ENCODE peak calls at places on chromosomes 12 and 14, in ten cellular contexts. U is H9; M is lower lobe of right lung; W is activated gamma-delta T cell treated with Interleukin-2 at 50 U/mL for 16 hours; R is psoas muscle; N is WERI-Rb-1; T is pancreas; P is AG08395; C is stimulated activated CD8-positive, alpha-beta memory T cell treated with anti-CD3 and anti-CD28 coated beads, Interleukin-2, amount 100 ng/mL, for 48 hours; X is CD4-positive, alpha-beta T cell. I is an unnamed sample.

GRCh38 chr14:104268725-104269436 is 130.5 kb downstream of the KIF26A start:
- DNase-seq in U (peak), M (peak), W (no peak), R (no peak), N (no peak), T (no peak), P (no peak), C (no peak), X (no peak), I (no peak)

GRCh38 chr12:49984476-49984890 is 11.7 kb downstream of the AQP6 start:
- DNase-seq in U (no peak), M (no peak), W (no peak), R (no peak), N (peak), T (no peak), P (no peak), C (no peak), X (no peak), I (no peak)

GRCh38 chr12:101592931-101593330 is 1.8 kb upstream of the MYBPC1 start:
- DNase-seq in U (no peak), M (no peak), W (no peak), R (no peak), N (no peak), T (no peak), P (no peak), C (no peak), X (no peak), I (no peak)

GRCh38 chr12:67784831-67785230 is 136.3 kb downstream of the DYRK2 start:
- DNase-seq in U (no peak), M (no peak), W (no peak), R (no peak), N (no peak), T (no peak), P (no peak), C (no peak), X (no peak), I (no peak)

GRCh38 chr12:94457331-94457730 is 2.3 kb downstream of the CEP83 start:
- DNase-seq in U (no peak), M (no peak), W (no peak), R (no peak), N (no peak), T (no peak), P (no peak), C (no peak), X (no peak), I (no peak)

GRCh38 chr12:51186465-51186864 is 13.5 kb upstream of the TFCP2 start:
- DNase-seq in U (no peak), M (no peak), W (no peak), R (no peak), N (no peak), T (no peak), P (no peak), C (no peak), X (no peak), I (no peak)

GRCh38 chr14:99256483-99256874 is 15.5 kb downstream of the BCL11B start:
- DNase-seq in U (no peak), M (no peak), W (no peak), R (no peak), N (no peak), T (no peak), P (no peak), C (no peak), X (no peak), I (no peak)

GRCh38 chr12:41965996-41966395 is 178.7 kb downstream of the GXYLT1 start:
- DNase-seq in U (no peak), M (no peak), W (no peak), R (no peak), N (no peak), T (no peak), P (no peak), C (no peak), X (no peak), I (no peak)

GRCh38 chr14:93834739-93835383 is 46.6 kb upstream of the PRIMA1 start:
- DNase-seq in U (no peak), M (no peak), W (no peak), R (no peak), N (no peak), T (no peak), P (no peak), C (no peak), X (no peak), I (no peak)

GRCh38 chr12:49482095-49483051 is 56.5 kb upstream of the KCNH3 start:
- DNase-seq in U (peak), M (no peak), W (no peak), R (no peak), N (no peak), T (no peak), P (no peak), C (no peak), X (no peak), I (no peak)

GRCh38 chr14:68039593-68039992 is 220.0 kb downstream of the RAD51B start:
- DNase-seq in U (no peak), M (no peak), W (no peak), R (no peak), N (no peak), T (no peak), P (no peak), C (no peak), X (no peak), I (no peak)

GRCh38 chr12:96210376-96211055 is 16.3 kb downstream of the ELK3 start:
- DNase-seq in U (no peak), M (no peak), W (peak), R (no peak), N (no peak), T (no peak), P (no peak), C (no peak), X (peak), I (no peak)

GRCh38 chr14:87142568-87143211 is 850.3 kb downstream of the GALC start:
- DNase-seq in U (no peak), M (no peak), W (no peak), R (no peak), N (no peak), T (no peak), P (no peak), C (no peak), X (no peak), I (no peak)

GRCh38 chr12:123269395-123269892 is 2.2 kb downstream of the CDK2AP1 start:
- DNase-seq in U (peak), M (peak), W (peak), R (peak), N (peak), T (peak), P (peak), C (peak), X (no peak), I (no peak)

GRCh38 chr14:38078393-38078792 is 129.3 kb upstream of the SSTR1 start:
- DNase-seq in U (no peak), M (peak), W (peak), R (no peak), N (no peak), T (peak), P (no peak), C (no peak), X (peak), I (no peak)

GRCh38 chr14:61505815-61506809 is 184.7 kb downstream of the PRKCH start:
- DNase-seq in U (peak), M (no peak), W (no peak), R (no peak), N (no peak), T (no peak), P (no peak), C (no peak), X (no peak), I (no peak)

GRCh38 chr12:46855760-46856159 is 30.0 kb upstream of the SLC38A4 start:
- DNase-seq in U (no peak), M (no peak), W (no peak), R (no peak), N (no peak), T (no peak), P (no peak), C (no peak), X (no peak), I (no peak)

GRCh38 chr12:25675808-25676207 is 122.7 kb upstream of the LMNTD1 start:
- DNase-seq in U (no peak), M (no peak), W (no peak), R (no peak), N (no peak), T (no peak), P (no peak), C (no peak), X (no peak), I (no peak)

GRCh38 chr14:92224348-92224954 is 98.5 kb upstream of the SLC24A4 start:
- DNase-seq in U (no peak), M (no peak), W (no peak), R (no peak), N (no peak), T (no peak), P (no peak), C (no peak), X (no peak), I (peak)

GRCh38 chr14:100429537-100429936 is 106.4 kb downstream of the SLC25A47 start:
- DNase-seq in U (no peak), M (no peak), W (no peak), R (no peak), N (no peak), T (no peak), P (no peak), C (no peak), X (no peak), I (no peak)

GRCh38 chr12:6953417-6954315 is 2.5 kb downstream of the PTPN6 start:
- DNase-seq in U (no peak), M (peak), W (peak), R (no peak), N (no peak), T (no peak), P (peak), C (no peak), X (peak), I (no peak)

GRCh38 chr12:107330901-107331431 is 237.6 kb upstream of the CRY1 start:
- DNase-seq in U (no peak), M (no peak), W (no peak), R (no peak), N (peak), T (no peak), P (no peak), C (no peak), X (no peak), I (no peak)

GRCh38 chr12:76268267-76268666 is 79.9 kb downstream of the BBS10 start:
- DNase-seq in U (no peak), M (no peak), W (no peak), R (no peak), N (no peak), T (no peak), P (no peak), C (no peak), X (no peak), I (no peak)

GRCh38 chr14:101736071-101736470 is 25.4 kb upstream of the PPP2R5C start:
- DNase-seq in U (no peak), M (no peak), W (no peak), R (no peak), N (no peak), T (no peak), P (no peak), C (no peak), X (no peak), I (no peak)

GRCh38 chr12:49503674-49504180 is 35.1 kb upstream of the KCNH3 start:
- DNase-seq in U (no peak), M (no peak), W (no peak), R (no peak), N (no peak), T (peak), P (no peak), C (no peak), X (no peak), I (peak)

GRCh38 chr12:481422-481821 is 21.7 kb downstream of the B4GALNT3 start:
- DNase-seq in U (peak), M (no peak), W (no peak), R (peak), N (no peak), T (no peak), P (peak), C (no peak), X (no peak), I (no peak)

GRCh38 chr14:89108608-89109007 is 284.2 kb downstream of the TTC8 start:
- DNase-seq in U (no peak), M (no peak), W (no peak), R (no peak), N (no peak), T (no peak), P (no peak), C (no peak), X (no peak), I (no peak)

GRCh38 chr12:123141615-123142517 is 9.0 kb downstream of the PITPNM2 start:
- DNase-seq in U (no peak), M (no peak), W (no peak), R (peak), N (peak), T (peak), P (peak), C (no peak), X (no peak), I (no peak)

GRCh38 chr12:30531731-30532678 is 163.7 kb downstream of the IPO8 start:
- DNase-seq in U (no peak), M (no peak), W (no peak), R (no peak), N (no peak), T (no peak), P (no peak), C (no peak), X (no peak), I (no peak)

GRCh38 chr12:19544351-19544750 is 105.1 kb downstream of the AEBP2 start:
- DNase-seq in U (no peak), M (no peak), W (no peak), R (no peak), N (no peak), T (no peak), P (no peak), C (no peak), X (no peak), I (no peak)

GRCh38 chr12:47820631-47821345 is 1.1 kb upstream of the HDAC7 start:
- DNase-seq in U (peak), M (peak), W (no peak), R (peak), N (no peak), T (peak), P (peak), C (no peak), X (no peak), I (no peak)

GRCh38 chr14:77406718-77407117 is 16.6 kb downstream of the NOXRED1 start:
- DNase-seq in U (no peak), M (no peak), W (no peak), R (no peak), N (no peak), T (no peak), P (no peak), C (no peak), X (no peak), I (no peak)

GRCh38 chr12:93612719-93613228 is 40.3 kb downstream of the SOCS2 start:
- DNase-seq in U (no peak), M (no peak), W (no peak), R (no peak), N (no peak), T (no peak), P (no peak), C (no peak), X (no peak), I (no peak)

GRCh38 chr14:66395300-66395699 is 90.9 kb upstream of the CCDC196 start:
- DNase-seq in U (no peak), M (no peak), W (peak), R (no peak), N (no peak), T (no peak), P (no peak), C (no peak), X (no peak), I (peak)

GRCh38 chr14:62185078-62185477 is 422.9 kb downstream of the SNAPC1 start:
- DNase-seq in U (no peak), M (no peak), W (no peak), R (no peak), N (no peak), T (no peak), P (no peak), C (no peak), X (no peak), I (no peak)

GRCh38 chr12:20446836-20447235 is 78.5 kb downstream of the PDE3A start:
- DNase-seq in U (no peak), M (no peak), W (no peak), R (no peak), N (no peak), T (no peak), P (no peak), C (no peak), X (no peak), I (no peak)

GRCh38 chr14:65156568-65157366 is 54.5 kb upstream of the MAX start:
- DNase-seq in U (no peak), M (peak), W (no peak), R (peak), N (no peak), T (no peak), P (peak), C (no peak), X (no peak), I (no peak)

GRCh38 chr14:92945959-92946846 is 23.3 kb downstream of the CHGA start:
- DNase-seq in U (no peak), M (peak), W (no peak), R (peak), N (no peak), T (peak), P (no peak), C (no peak), X (no peak), I (peak)

GRCh38 chr14:73567951-73568885 is 795 bp upstream of the ACOT2 start:
- DNase-seq in U (no peak), M (no peak), W (no peak), R (no peak), N (no peak), T (no peak), P (peak), C (no peak), X (no peak), I (no peak)